ENCODE peak calls at places on chromosomes 3 and 15, in nine cellular contexts. B is K562, R is tibial nerve, L is stomach, E is A549, N is HepG2, O is suprapubic skin, Q is ovary, X is SK-N-SH. A is an unnamed sample. For H3K4me1, the result is how much of the 10 kb centered on the place peaks cover.

GRCh38 chr3:55875137-55875536 is 388.0 kb upstream of the WNT5A start:
- DNase-seq in L (no peak), B (no peak), Q (no peak), X (no peak), O (no peak), E (no peak), R (no peak), N (no peak), A (no peak)

GRCh38 chr15:92305342-92305741 is 88.3 kb upstream of the ST8SIA2 start:
- DNase-seq in N (no peak), O (no peak), B (no peak), E (no peak), X (no peak), L (no peak), Q (no peak), R (no peak), A (no peak)

GRCh38 chr3:152196782-152197181 is 71.9 kb upstream of the MBNL1 start:
- DNase-seq in O (no peak), Q (no peak), L (no peak), E (no peak), N (no peak), X (no peak), R (no peak), B (no peak), A (no peak)

GRCh38 chr15:40059821-40060220 is 20.8 kb upstream of the SRP14 start:
- DNase-seq in B (no peak), Q (no peak), O (no peak), N (no peak), X (no peak), R (no peak), E (no peak), L (no peak), A (no peak)

GRCh38 chr3:160140756-160141155 is 84.5 kb upstream of the C3orf80 start:
- DNase-seq in O (no peak), L (no peak), E (no peak), Q (no peak), N (no peak), R (no peak), X (no peak), B (no peak), A (no peak)

GRCh38 chr3:15287565-15288330 is 44.6 kb downstream of the SH3BP5 start:
- DNase-seq in N (no peak), E (no peak), R (peak), X (no peak), B (no peak), Q (peak), L (peak), O (peak), A (peak)

GRCh38 chr3:29183346-29184087 is 97.4 kb upstream of the RBMS3 start:
- DNase-seq in Q (no peak), N (no peak), O (no peak), B (no peak), E (no peak), L (no peak), R (no peak), X (no peak), A (no peak)

GRCh38 chr15:99717129-99718024 is 15.9 kb downstream of the LYSMD4 start:
- DNase-seq in B (no peak), X (no peak), E (no peak), Q (no peak), O (no peak), L (no peak), R (no peak), N (no peak), A (no peak)

GRCh38 chr3:78822741-78823140 is 945.1 kb downstream of the ROBO1 start:
- DNase-seq in R (no peak), O (no peak), Q (no peak), B (no peak), L (no peak), E (no peak), N (no peak), X (no peak), A (no peak)

GRCh38 chr3:194384156-194384555 is 14.6 kb upstream of the LRRC15 start:
- DNase-seq in E (no peak), O (no peak), Q (no peak), B (no peak), X (no peak), N (no peak), L (no peak), R (no peak), A (no peak)

GRCh38 chr3:145448436-145448835 is 712.5 kb downstream of the PLOD2 start:
- DNase-seq in L (no peak), N (peak), B (no peak), X (no peak), E (no peak), R (no peak), O (no peak), Q (no peak), A (no peak)

GRCh38 chr3:128665362-128666021 is 14.9 kb upstream of the RPN1 start:
- DNase-seq in L (no peak), E (peak), R (no peak), Q (no peak), N (no peak), X (peak), O (no peak), B (no peak), A (no peak)

GRCh38 chr3:49940667-49941249 is 808 bp downstream of the RBM6 start:
- DNase-seq in B (no peak), N (no peak), O (no peak), X (no peak), Q (no peak), E (no peak), L (no peak), R (no peak), A (no peak)

GRCh38 chr3:116005404-116005803 is 382.1 kb downstream of the GAP43 start:
- DNase-seq in E (peak), B (no peak), R (no peak), O (no peak), X (no peak), L (no peak), Q (no peak), N (no peak), A (no peak)

GRCh38 chr3:28286595-28286994 is 45.2 kb downstream of the CMC1 start:
- DNase-seq in B (peak), L (no peak), R (no peak), N (peak), X (peak), Q (no peak), E (peak), O (no peak), A (no peak)

GRCh38 chr3:126034481-126035361 is 49.2 kb downstream of the SLC41A3 start:
- DNase-seq in O (no peak), B (no peak), X (peak), N (no peak), Q (no peak), E (no peak), L (peak), R (no peak), A (no peak)

GRCh38 chr3:173396191-173397041 is 1.1 kb upstream of the NLGN1 start:
- DNase-seq in Q (no peak), N (no peak), L (no peak), E (no peak), R (no peak), B (no peak), X (peak), O (no peak), A (no peak)

GRCh38 chr3:54882114-54882833 is 45.6 kb downstream of the LRTM1 start:
- DNase-seq in Q (no peak), L (no peak), N (no peak), B (no peak), E (peak), X (no peak), O (no peak), R (no peak), A (no peak)

GRCh38 chr3:151268267-151269235 is 9.8 kb downstream of the P2RY14 start:
- DNase-seq in E (no peak), Q (no peak), B (no peak), X (no peak), O (no peak), R (no peak), L (no peak), N (no peak), A (peak)

GRCh38 chr3:102113421-102114041 is 264.2 kb downstream of the NFKBIZ start:
- DNase-seq in E (peak), N (no peak), R (no peak), O (no peak), B (no peak), Q (no peak), L (no peak), X (no peak), A (no peak)

GRCh38 chr15:73894133-73894814 is 20.9 kb downstream of the TBC1D21 start:
- DNase-seq in E (no peak), L (no peak), X (no peak), O (no peak), Q (no peak), B (no peak), N (no peak), R (no peak), A (no peak)

GRCh38 chr3:122927726-122928125 is 99.8 kb downstream of the SEMA5B start:
- DNase-seq in X (no peak), E (no peak), Q (no peak), R (no peak), O (peak), B (no peak), L (no peak), N (no peak), A (no peak)

GRCh38 chr3:124861041-124861440 is 26.1 kb downstream of the ITGB5 start:
- DNase-seq in R (no peak), B (no peak), L (no peak), Q (no peak), O (no peak), N (no peak), E (peak), X (no peak), A (no peak)

GRCh38 chr3:124856687-124857086 is 30.5 kb downstream of the ITGB5 start:
- DNase-seq in N (no peak), O (no peak), B (no peak), Q (no peak), X (no peak), E (no peak), R (no peak), L (no peak), A (no peak)

GRCh38 chr3:124860599-124860998 is 26.6 kb downstream of the ITGB5 start:
- DNase-seq in B (no peak), R (no peak), Q (peak), O (peak), E (peak), N (peak), L (peak), X (no peak), A (peak)

GRCh38 chr3:124859025-124859424 is 28.1 kb downstream of the ITGB5 start:
- DNase-seq in Q (no peak), O (no peak), X (no peak), B (no peak), E (peak), N (no peak), L (no peak), R (no peak), A (no peak)

GRCh38 chr3:124858275-124858674 is 28.9 kb downstream of the ITGB5 start:
- DNase-seq in X (no peak), O (no peak), B (no peak), E (no peak), N (no peak), L (no peak), R (no peak), Q (no peak), A (no peak)
- H3K4me1 ChIP-seq in X (under half), O (under half), B (under half), E (half or more), N (under half), L (under half), R (under half), Q (under half), A (under half)

GRCh38 chr15:59917504-59918157 is 86.5 kb upstream of the FOXB1 start:
- DNase-seq in O (no peak), R (no peak), E (peak), N (peak), B (peak), Q (no peak), X (peak), L (peak), A (peak)

GRCh38 chr15:59923508-59923907 is 80.6 kb upstream of the FOXB1 start:
- DNase-seq in E (no peak), B (no peak), Q (no peak), N (no peak), L (no peak), R (no peak), X (no peak), O (no peak), A (no peak)

GRCh38 chr15:59925123-59925522 is 79.0 kb upstream of the FOXB1 start:
- DNase-seq in R (no peak), X (no peak), E (no peak), N (no peak), Q (no peak), L (no peak), O (no peak), B (no peak), A (no peak)

DNA sequence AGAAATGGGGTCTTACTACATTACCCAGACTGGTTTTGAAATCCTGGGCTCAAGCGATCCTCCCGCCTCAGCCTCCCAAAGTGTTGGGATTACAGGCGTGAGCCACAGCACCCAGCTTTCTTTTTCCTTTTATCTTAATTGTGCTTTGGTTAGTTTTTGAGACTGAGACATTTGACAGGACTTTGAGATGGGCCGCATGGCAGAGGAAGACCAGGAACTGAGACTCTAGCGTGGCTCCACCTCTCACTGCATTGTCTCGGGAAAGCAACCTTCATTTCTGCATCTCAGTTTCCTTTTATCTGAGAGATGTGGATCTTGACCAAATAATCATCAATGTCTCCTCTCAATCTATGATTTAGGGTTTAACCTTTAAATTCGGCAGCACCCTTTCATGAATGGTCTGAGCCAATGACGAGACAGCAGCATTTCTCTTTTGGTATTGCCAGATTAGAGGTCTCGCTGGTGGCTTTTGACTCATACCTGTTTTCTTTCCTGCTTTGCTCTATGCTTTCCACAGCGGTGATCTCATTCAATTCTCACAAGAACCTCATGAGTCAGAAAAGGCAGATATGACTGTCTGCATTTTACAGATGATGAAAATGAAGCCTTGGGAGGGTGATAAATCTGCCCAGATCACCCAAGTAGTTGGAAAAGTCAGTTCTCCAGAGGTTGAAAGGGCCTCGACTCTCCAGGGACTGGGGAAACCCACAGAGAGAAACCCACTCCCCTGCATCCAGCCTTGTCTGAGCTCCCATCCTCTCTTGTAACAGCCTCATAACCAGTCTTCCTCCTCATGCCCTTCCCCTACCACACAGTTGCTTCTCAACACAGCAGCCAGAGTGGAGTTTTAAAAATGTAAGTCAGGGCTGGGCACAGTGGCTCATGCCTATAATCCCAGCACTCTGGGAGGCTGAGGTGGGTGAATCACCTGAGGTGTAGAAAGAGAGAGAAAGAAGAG is 84.8 kb upstream of the FOXB1 start:
- DNase-seq in X (no peak), Q (no peak), O (no peak), L (no peak), E (peak), R (no peak), B (no peak), N (no peak), A (no peak)
- TF ChIP-seq EP300 in X (no peak), Q (no peak), O (no peak), L (no peak), E (no peak), R (no peak), B (no peak), N (no peak), A (no peak)

GRCh38 chr15:71010439-71010838 is 104.8 kb upstream of the THSD4 start:
- DNase-seq in X (no peak), B (no peak), R (no peak), O (no peak), L (no peak), Q (no peak), E (no peak), N (no peak), A (no peak)
- H3K27ac ChIP-seq in X (no peak), B (no peak), R (no peak), O (no peak), L (no peak), Q (no peak), E (no peak), N (no peak), A (no peak)

GRCh38 chr3:181719298-181719859 is 7.7 kb downstream of the SOX2 start:
- DNase-seq in B (no peak), O (no peak), Q (no peak), E (no peak), L (peak), X (no peak), R (no peak), N (no peak), A (no peak)

GRCh38 chr3:181718416-181718815 is 6.7 kb downstream of the SOX2 start:
- DNase-seq in B (no peak), X (no peak), R (no peak), N (no peak), O (no peak), Q (no peak), E (no peak), L (no peak), A (no peak)

GRCh38 chr3:181715601-181716340 is 4.0 kb downstream of the SOX2 start:
- DNase-seq in N (no peak), L (no peak), O (no peak), R (no peak), B (no peak), X (no peak), E (no peak), Q (no peak), A (no peak)

GRCh38 chr3:181716916-181717315 is 5.2 kb downstream of the SOX2 start:
- DNase-seq in X (no peak), R (no peak), O (no peak), N (no peak), E (no peak), B (no peak), L (no peak), Q (no peak), A (no peak)

GRCh38 chr3:181717505-181717904 is 5.8 kb downstream of the SOX2 start:
- DNase-seq in R (no peak), O (no peak), N (no peak), X (no peak), Q (no peak), E (no peak), B (no peak), L (no peak), A (no peak)
- H3K4me1 ChIP-seq in R (under half), O (under half), N (under half), X (under half), Q (under half), E (under half), B (under half), L (under half), A (under half)

DNA sequence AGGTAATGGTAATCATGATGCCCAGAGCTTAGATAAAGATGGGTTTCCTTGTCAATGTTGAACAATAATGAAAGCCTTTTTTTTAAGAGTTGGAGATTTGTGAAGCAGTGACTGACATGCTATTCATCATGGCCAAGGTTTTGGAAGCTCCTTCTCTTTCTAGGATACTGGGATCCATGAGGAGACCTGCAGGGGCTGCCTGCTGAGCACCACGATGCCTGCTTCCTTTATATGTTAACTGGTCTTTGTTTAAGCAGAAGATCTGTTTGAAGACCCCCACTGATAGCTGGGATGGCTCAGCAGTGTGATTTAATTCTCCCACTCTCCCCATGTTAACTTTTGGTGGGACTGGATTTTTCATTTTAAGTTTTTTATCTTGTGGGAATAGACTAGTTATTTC is 15.8 kb downstream of the RBP1 start:
- DNase-seq in B (no peak), N (no peak), R (no peak), E (no peak), X (no peak), Q (no peak), O (no peak), L (no peak), A (no peak)
- TF ChIP-seq EP300 in B (no peak), N (no peak), R (no peak), E (no peak), X (no peak), Q (no peak), O (no peak), L (no peak), A (no peak)

GRCh38 chr3:36543276-36543997 is 163.1 kb downstream of the STAC start:
- DNase-seq in X (no peak), Q (no peak), N (no peak), R (no peak), E (no peak), B (no peak), O (no peak), L (no peak), A (no peak)

GRCh38 chr3:36546196-36546595 is 165.9 kb downstream of the STAC start:
- DNase-seq in R (no peak), B (no peak), N (no peak), L (no peak), O (no peak), X (no peak), E (no peak), Q (no peak), A (no peak)

GRCh38 chr3:36548712-36549111 is 168.4 kb downstream of the STAC start:
- DNase-seq in O (no peak), L (no peak), R (no peak), X (no peak), B (no peak), N (no peak), Q (no peak), E (no peak), A (no peak)
- H3K27ac ChIP-seq in O (no peak), L (no peak), R (no peak), X (no peak), B (no peak), N (no peak), Q (no peak), E (no peak), A (no peak)

GRCh38 chr15:60228619-60229018 is 169.2 kb downstream of the ANXA2 start:
- DNase-seq in E (no peak), B (no peak), Q (no peak), O (no peak), N (no peak), X (no peak), L (no peak), R (no peak), A (no peak)
- H3K4me1 ChIP-seq in E (under half), B (under half), Q (under half), O (under half), N (under half), X (under half), L (under half), R (under half), A (under half)

DNA sequence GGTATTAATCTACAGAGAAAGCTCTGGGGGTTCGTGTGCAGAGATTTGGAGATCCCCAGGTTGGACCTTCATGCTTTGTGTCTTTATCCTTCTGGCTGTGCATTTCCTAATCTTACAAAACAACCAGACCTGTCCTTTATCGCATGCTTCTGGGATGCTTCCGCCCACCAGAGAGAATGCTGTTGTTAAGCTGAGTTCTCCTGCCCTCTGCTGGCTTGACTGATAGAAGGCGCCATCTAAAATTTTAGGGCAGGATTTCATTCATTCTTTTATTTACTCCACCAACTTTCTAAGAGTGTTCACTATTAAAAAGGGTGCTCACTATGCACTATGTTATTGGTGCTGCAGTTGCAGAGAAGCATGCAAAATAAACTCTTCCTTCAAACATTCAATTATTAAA is 8.7 kb upstream of the SST start:
- DNase-seq in L (peak), R (no peak), Q (peak), N (peak), X (peak), O (no peak), B (peak), E (peak), A (peak)
- TF ChIP-seq EP300 in L (no peak), R (no peak), Q (no peak), N (no peak), X (no peak), O (no peak), B (no peak), E (no peak), A (no peak)

GRCh38 chr3:9951126-9951525 is 1.1 kb downstream of the PRRT3 start:
- DNase-seq in N (no peak), R (no peak), O (no peak), B (no peak), E (no peak), Q (no peak), X (no peak), L (no peak), A (no peak)
- H3K27ac ChIP-seq in N (no peak), R (no peak), O (no peak), B (no peak), E (no peak), Q (no peak), X (no peak), L (no peak), A (no peak)